ENCODE peak calls at places on chromosomes 5 and 9, in four cellular contexts. C is activated T-cell treated with anti-CD3 and anti-CD28 coated beads for 24 hours; G is ELF-1; I is stimulated activated CD4-positive, alpha-beta T cell treated with anti-CD3 and anti-CD28 coated beads, Interleukin-1b, Interleukin-23, amount 100 ng/mL, for 4 hours. B is an unnamed sample.

GRCh38 chr5:142151436-142152382 is 43.1 kb downstream of the NDFIP1 start:
- DNase-seq in C (peak; percentile 37), G (no peak), I (peak; percentile 12), B (peak; percentile 51)

GRCh38 chr5:175836741-175837729 is 34.3 kb upstream of the CPLX2 start:
- DNase-seq in G (peak; percentile 28), I (no peak), C (no peak), B (no peak)

GRCh38 chr5:151661968-151662732 is 24.6 kb downstream of the SPARC start:
- DNase-seq in C (no peak), G (no peak), I (no peak), B (no peak)

GRCh38 chr9:4489919-4490704 is at the start of gene SLC1A1:
- DNase-seq in I (peak; percentile 12), G (peak; percentile 66), C (peak; percentile 2), B (no peak)

GRCh38 chr5:89729623-89730390 is 679.7 kb downstream of the CETN3 start:
- DNase-seq in C (no peak), I (no peak), G (no peak), B (no peak)

GRCh38 chr9:104094534-104095020 is 468 bp downstream of the SMC2 start:
- DNase-seq in I (no peak), C (no peak), G (no peak), B (no peak)

GRCh38 chr9:133576591-133577462 is 32.4 kb downstream of the FAM163B start:
- DNase-seq in I (no peak), G (no peak), C (no peak), B (no peak)

GRCh38 chr9:132739705-132740310 is 69.5 kb downstream of the GTF3C4 start:
- DNase-seq in C (no peak), G (no peak), I (no peak), B (no peak)

GRCh38 chr9:134670851-134671281 is 29.3 kb downstream of the COL5A1 start:
- DNase-seq in C (no peak), G (peak; percentile 15), I (no peak), B (no peak)

GRCh38 chr5:94442971-94443370 is 175.4 kb downstream of the KIAA0825 start:
- DNase-seq in C (no peak), I (no peak), G (no peak), B (no peak)

GRCh38 chr5:150651924-150652688 is 8.9 kb upstream of the MYOZ3 start:
- DNase-seq in I (no peak), G (peak; percentile 1), C (no peak), B (no peak)

GRCh38 chr9:109387206-109387605 is 66.3 kb upstream of the EPB41L4B start:
- DNase-seq in I (no peak), G (no peak), C (no peak), B (no peak)

GRCh38 chr9:117188394-117188793 is 226.5 kb downstream of the ASTN2 start:
- DNase-seq in G (no peak), I (no peak), C (no peak), B (no peak)

GRCh38 chr5:133025804-133026663 is at the start of gene ZCCHC10:
- DNase-seq in I (peak; percentile 86), C (peak; percentile 90), G (peak; percentile 96), B (peak; percentile 88)

GRCh38 chr5:171137768-171138540 is 171.1 kb upstream of the TLX3 start:
- DNase-seq in C (no peak), I (no peak), G (no peak), B (peak; percentile 3)

B was measured in amniotic stem cell.